ENCODE peak calls at places on chromosomes 5 and 9, in five cellular contexts. One of them, this sample, is unnamed.

GRCh38 chr5:159184858-159185381 is 24.4 kb downstream of the RNF145 start:
- DNase-seq in endodermal cell: peak; percentile 52
- DNase-seq in stimulated activated naive CD8-positive, alpha-beta T cell treated with anti-CD3 and anti-CD28 coated beads, Interleukin-15, amount 100 ng/mL, for 72 hours: peak; percentile 24
- DNase-seq in AG20443: peak; percentile 65
- DNase-seq in HTR-8/SVneo: peak; percentile 51
- DNase-seq in this sample: no peak

GRCh38 chr5:179819296-179820126 is 1.2 kb upstream of the SQSTM1 start:
- DNase-seq in endodermal cell: peak; percentile 91
- DNase-seq in stimulated activated naive CD8-positive, alpha-beta T cell treated with anti-CD3 and anti-CD28 coated beads, Interleukin-15, amount 100 ng/mL, for 72 hours: peak; percentile 68
- DNase-seq in AG20443: peak; percentile 59
- DNase-seq in HTR-8/SVneo: peak; percentile 64
- DNase-seq in this sample: peak; percentile 90

GRCh38 chr5:83967417-83967816 is 246.8 kb upstream of the HAPLN1 start:
- DNase-seq in endodermal cell: no peak
- DNase-seq in stimulated activated naive CD8-positive, alpha-beta T cell treated with anti-CD3 and anti-CD28 coated beads, Interleukin-15, amount 100 ng/mL, for 72 hours: no peak
- DNase-seq in AG20443: no peak
- DNase-seq in HTR-8/SVneo: no peak
- DNase-seq in this sample: no peak

GRCh38 chr5:77015938-77016569 is 14.2 kb upstream of the AGGF1 start:
- DNase-seq in endodermal cell: peak; percentile 63
- DNase-seq in stimulated activated naive CD8-positive, alpha-beta T cell treated with anti-CD3 and anti-CD28 coated beads, Interleukin-15, amount 100 ng/mL, for 72 hours: no peak
- DNase-seq in AG20443: peak; percentile 14
- DNase-seq in HTR-8/SVneo: peak; percentile 54
- DNase-seq in this sample: no peak

GRCh38 chr9:99400184-99400731 is 178.2 kb downstream of the SEC61B start:
- DNase-seq in endodermal cell: peak; percentile 70
- DNase-seq in stimulated activated naive CD8-positive, alpha-beta T cell treated with anti-CD3 and anti-CD28 coated beads, Interleukin-15, amount 100 ng/mL, for 72 hours: no peak
- DNase-seq in AG20443: no peak
- DNase-seq in HTR-8/SVneo: no peak
- DNase-seq in this sample: no peak

GRCh38 chr9:93129691-93130500 is 4.2 kb downstream of the NINJ1 start:
- DNase-seq in endodermal cell: peak; percentile 37
- DNase-seq in stimulated activated naive CD8-positive, alpha-beta T cell treated with anti-CD3 and anti-CD28 coated beads, Interleukin-15, amount 100 ng/mL, for 72 hours: no peak
- DNase-seq in AG20443: no peak
- DNase-seq in HTR-8/SVneo: no peak
- DNase-seq in this sample: no peak

GRCh38 chr5:29697786-29698414 is 1495.6 kb upstream of the CDH6 start:
- DNase-seq in endodermal cell: peak; percentile 57
- DNase-seq in stimulated activated naive CD8-positive, alpha-beta T cell treated with anti-CD3 and anti-CD28 coated beads, Interleukin-15, amount 100 ng/mL, for 72 hours: no peak
- DNase-seq in AG20443: no peak
- DNase-seq in HTR-8/SVneo: peak; percentile 45
- DNase-seq in this sample: no peak

GRCh38 chr9:126317513-126317912 is 9.1 kb upstream of the MVB12B start:
- DNase-seq in endodermal cell: no peak
- DNase-seq in stimulated activated naive CD8-positive, alpha-beta T cell treated with anti-CD3 and anti-CD28 coated beads, Interleukin-15, amount 100 ng/mL, for 72 hours: no peak
- DNase-seq in AG20443: no peak
- DNase-seq in HTR-8/SVneo: no peak
- DNase-seq in this sample: no peak

GRCh38 chr9:96025995-96026572 is 150.6 kb downstream of the ERCC6L2 start:
- DNase-seq in endodermal cell: peak; percentile 94
- DNase-seq in stimulated activated naive CD8-positive, alpha-beta T cell treated with anti-CD3 and anti-CD28 coated beads, Interleukin-15, amount 100 ng/mL, for 72 hours: no peak
- DNase-seq in AG20443: no peak
- DNase-seq in HTR-8/SVneo: no peak
- DNase-seq in this sample: peak; percentile 71

GRCh38 chr5:124703995-124704394 is 42.4 kb downstream of the ZNF608 start:
- DNase-seq in endodermal cell: no peak
- DNase-seq in stimulated activated naive CD8-positive, alpha-beta T cell treated with anti-CD3 and anti-CD28 coated beads, Interleukin-15, amount 100 ng/mL, for 72 hours: no peak
- DNase-seq in AG20443: no peak
- DNase-seq in HTR-8/SVneo: no peak
- DNase-seq in this sample: no peak

GRCh38 chr9:97300586-97300985 is 6.9 kb upstream of the CCDC180 start:
- DNase-seq in endodermal cell: no peak
- DNase-seq in stimulated activated naive CD8-positive, alpha-beta T cell treated with anti-CD3 and anti-CD28 coated beads, Interleukin-15, amount 100 ng/mL, for 72 hours: no peak
- DNase-seq in AG20443: no peak
- DNase-seq in HTR-8/SVneo: no peak
- DNase-seq in this sample: no peak

GRCh38 chr5:156094001-156094400 is 233.0 kb upstream of the SGCD start:
- DNase-seq in endodermal cell: peak; percentile 64
- DNase-seq in stimulated activated naive CD8-positive, alpha-beta T cell treated with anti-CD3 and anti-CD28 coated beads, Interleukin-15, amount 100 ng/mL, for 72 hours: no peak
- DNase-seq in AG20443: peak; percentile 90
- DNase-seq in HTR-8/SVneo: no peak
- DNase-seq in this sample: no peak

GRCh38 chr5:154884424-154884823 is 26.0 kb downstream of the CNOT8 start:
- DNase-seq in endodermal cell: peak; percentile 61
- DNase-seq in stimulated activated naive CD8-positive, alpha-beta T cell treated with anti-CD3 and anti-CD28 coated beads, Interleukin-15, amount 100 ng/mL, for 72 hours: no peak
- DNase-seq in AG20443: no peak
- DNase-seq in HTR-8/SVneo: no peak
- DNase-seq in this sample: no peak

GRCh38 chr9:129197978-129198736 is 20.1 kb upstream of the IER5L start:
- DNase-seq in endodermal cell: peak; percentile 76
- DNase-seq in stimulated activated naive CD8-positive, alpha-beta T cell treated with anti-CD3 and anti-CD28 coated beads, Interleukin-15, amount 100 ng/mL, for 72 hours: no peak
- DNase-seq in AG20443: peak; percentile 71
- DNase-seq in HTR-8/SVneo: no peak
- DNase-seq in this sample: no peak

GRCh38 chr9:91073049-91073810 is 271.6 kb downstream of the SYK start:
- DNase-seq in endodermal cell: no peak
- DNase-seq in stimulated activated naive CD8-positive, alpha-beta T cell treated with anti-CD3 and anti-CD28 coated beads, Interleukin-15, amount 100 ng/mL, for 72 hours: no peak
- DNase-seq in AG20443: no peak
- DNase-seq in HTR-8/SVneo: no peak
- DNase-seq in this sample: no peak

GRCh38 chr5:84376346-84376745 is 8.3 kb downstream of the EDIL3 start:
- DNase-seq in endodermal cell: no peak
- DNase-seq in stimulated activated naive CD8-positive, alpha-beta T cell treated with anti-CD3 and anti-CD28 coated beads, Interleukin-15, amount 100 ng/mL, for 72 hours: no peak
- DNase-seq in AG20443: no peak
- DNase-seq in HTR-8/SVneo: no peak
- DNase-seq in this sample: no peak

GRCh38 chr5:37751227-37751626 is 88.6 kb downstream of the GDNF start:
- DNase-seq in endodermal cell: no peak
- DNase-seq in stimulated activated naive CD8-positive, alpha-beta T cell treated with anti-CD3 and anti-CD28 coated beads, Interleukin-15, amount 100 ng/mL, for 72 hours: no peak
- DNase-seq in AG20443: no peak
- DNase-seq in HTR-8/SVneo: no peak
- DNase-seq in this sample: no peak

GRCh38 chr5:169442354-169443248 is 141.0 kb upstream of the SPDL1 start:
- DNase-seq in endodermal cell: no peak
- DNase-seq in stimulated activated naive CD8-positive, alpha-beta T cell treated with anti-CD3 and anti-CD28 coated beads, Interleukin-15, amount 100 ng/mL, for 72 hours: no peak
- DNase-seq in AG20443: no peak
- DNase-seq in HTR-8/SVneo: no peak
- DNase-seq in this sample: no peak

GRCh38 chr5:58317009-58317408 is 142.9 kb downstream of the PLK2 start:
- DNase-seq in endodermal cell: no peak
- DNase-seq in stimulated activated naive CD8-positive, alpha-beta T cell treated with anti-CD3 and anti-CD28 coated beads, Interleukin-15, amount 100 ng/mL, for 72 hours: no peak
- DNase-seq in AG20443: no peak
- DNase-seq in HTR-8/SVneo: no peak
- DNase-seq in this sample: no peak

GRCh38 chr9:89839427-89839826 is 234.6 kb downstream of the GADD45G start:
- DNase-seq in endodermal cell: peak; percentile 30
- DNase-seq in stimulated activated naive CD8-positive, alpha-beta T cell treated with anti-CD3 and anti-CD28 coated beads, Interleukin-15, amount 100 ng/mL, for 72 hours: no peak
- DNase-seq in AG20443: no peak
- DNase-seq in HTR-8/SVneo: no peak
- DNase-seq in this sample: no peak

GRCh38 chr9:121774715-121775613 is 123.5 kb downstream of the DAB2IP start:
- DNase-seq in endodermal cell: no peak
- DNase-seq in stimulated activated naive CD8-positive, alpha-beta T cell treated with anti-CD3 and anti-CD28 coated beads, Interleukin-15, amount 100 ng/mL, for 72 hours: no peak
- DNase-seq in AG20443: no peak
- DNase-seq in HTR-8/SVneo: no peak
- DNase-seq in this sample: peak; percentile 56

GRCh38 chr9:14405176-14405575 is 91.2 kb upstream of the NFIB start:
- DNase-seq in endodermal cell: no peak
- DNase-seq in stimulated activated naive CD8-positive, alpha-beta T cell treated with anti-CD3 and anti-CD28 coated beads, Interleukin-15, amount 100 ng/mL, for 72 hours: no peak
- DNase-seq in AG20443: no peak
- DNase-seq in HTR-8/SVneo: no peak
- DNase-seq in this sample: no peak

GRCh38 chr5:68067353-68067752 is 148.2 kb upstream of the PIK3R1 start:
- DNase-seq in endodermal cell: no peak
- DNase-seq in stimulated activated naive CD8-positive, alpha-beta T cell treated with anti-CD3 and anti-CD28 coated beads, Interleukin-15, amount 100 ng/mL, for 72 hours: no peak
- DNase-seq in AG20443: no peak
- DNase-seq in HTR-8/SVneo: no peak
- DNase-seq in this sample: no peak

GRCh38 chr5:112419596-112420110 is 576 bp upstream of the EPB41L4A start:
- DNase-seq in endodermal cell: peak; percentile 88
- DNase-seq in stimulated activated naive CD8-positive, alpha-beta T cell treated with anti-CD3 and anti-CD28 coated beads, Interleukin-15, amount 100 ng/mL, for 72 hours: peak; percentile 17
- DNase-seq in AG20443: peak; percentile 48
- DNase-seq in HTR-8/SVneo: peak; percentile 36
- DNase-seq in this sample: peak; percentile 84

GRCh38 chr5:72402959-72403628 is 82.9 kb downstream of the PTCD2 start:
- DNase-seq in endodermal cell: peak; percentile 64
- DNase-seq in stimulated activated naive CD8-positive, alpha-beta T cell treated with anti-CD3 and anti-CD28 coated beads, Interleukin-15, amount 100 ng/mL, for 72 hours: no peak
- DNase-seq in AG20443: no peak
- DNase-seq in HTR-8/SVneo: no peak
- DNase-seq in this sample: no peak

GRCh38 chr5:166441-167372 is 24.6 kb upstream of the LRRC14B start:
- DNase-seq in endodermal cell: no peak
- DNase-seq in stimulated activated naive CD8-positive, alpha-beta T cell treated with anti-CD3 and anti-CD28 coated beads, Interleukin-15, amount 100 ng/mL, for 72 hours: no peak
- DNase-seq in AG20443: no peak
- DNase-seq in HTR-8/SVneo: no peak
- DNase-seq in this sample: peak; percentile 36

GRCh38 chr9:5698810-5699556 is 70.1 kb downstream of the RIC1 start:
- DNase-seq in endodermal cell: no peak
- DNase-seq in stimulated activated naive CD8-positive, alpha-beta T cell treated with anti-CD3 and anti-CD28 coated beads, Interleukin-15, amount 100 ng/mL, for 72 hours: no peak
- DNase-seq in AG20443: no peak
- DNase-seq in HTR-8/SVneo: no peak
- DNase-seq in this sample: no peak

GRCh38 chr5:71738962-71739361 is 19.9 kb downstream of the CARTPT start:
- DNase-seq in endodermal cell: no peak
- DNase-seq in stimulated activated naive CD8-positive, alpha-beta T cell treated with anti-CD3 and anti-CD28 coated beads, Interleukin-15, amount 100 ng/mL, for 72 hours: no peak
- DNase-seq in AG20443: no peak
- DNase-seq in HTR-8/SVneo: no peak
- DNase-seq in this sample: no peak